ENCODE peak calls at places on chromosome 18, in nine cellular contexts. G is lower lobe of right lung, K is body of pancreas, P is cardiac muscle cell, W is GM12864, C is Caco-2, S is fibroblast of mammary gland, D is neural progenitor cell, H is uterus. E is an unnamed sample.

GRCh38 chr18:58186258-58186948 is 142.4 kb downstream of the NEDD4L start:
- DNase-seq in G (peak; percentile 56), K (peak; percentile 56), P (peak; percentile 45), W (no peak), C (no peak), S (peak; percentile 57), D (no peak), H (no peak), E (peak; percentile 87)

GRCh38 chr18:57194622-57195021 is 47.7 kb downstream of the BOD1L2 start:
- DNase-seq in G (no peak), K (no peak), P (no peak), W (no peak), C (no peak), S (no peak), D (no peak), H (no peak), E (peak; percentile 3)

GRCh38 chr18:33854086-33854826 is 276.2 kb downstream of the ASXL3 start:
- DNase-seq in G (no peak), K (no peak), P (no peak), W (no peak), C (no peak), S (no peak), D (no peak), H (no peak), E (no peak)

GRCh38 chr18:3624818-3625716 is 175.1 kb downstream of the TGIF1 start:
- DNase-seq in G (no peak), K (no peak), P (peak; percentile 7), W (no peak), C (peak; percentile 73), S (peak; percentile 97), D (no peak), H (peak; percentile 47), E (no peak)

GRCh38 chr18:11847811-11848210 is 3.4 kb upstream of the CHMP1B start:
- DNase-seq in G (no peak), K (no peak), P (no peak), W (no peak), C (no peak), S (no peak), D (no peak), H (no peak), E (no peak)

GRCh38 chr18:72910045-72910444 is 42.3 kb upstream of the NETO1 start:
- DNase-seq in G (no peak), K (no peak), P (no peak), W (no peak), C (no peak), S (no peak), D (no peak), H (no peak), E (no peak)

GRCh38 chr18:77046994-77047393 is 85.6 kb downstream of the MBP start:
- DNase-seq in G (no peak), K (no peak), P (no peak), W (no peak), C (no peak), S (no peak), D (no peak), H (no peak), E (no peak)

GRCh38 chr18:56252456-56252855 is 385.9 kb downstream of the TXNL1 start:
- DNase-seq in G (no peak), K (no peak), P (no peak), W (no peak), C (no peak), S (no peak), D (peak; percentile 30), H (no peak), E (no peak)

GRCh38 chr18:32040936-32041335 is 22.3 kb downstream of the RNF125 start:
- DNase-seq in G (no peak), K (no peak), P (no peak), W (no peak), C (no peak), S (no peak), D (no peak), H (no peak), E (no peak)

GRCh38 chr18:79921984-79922965 is 29.2 kb downstream of the SLC66A2 start:
- DNase-seq in G (peak; percentile 18), K (peak; percentile 8), P (no peak), W (no peak), C (no peak), S (no peak), D (no peak), H (peak; percentile 4), E (no peak)

GRCh38 chr18:34131008-34131407 is 93.7 kb downstream of the NOL4 start:
- DNase-seq in G (no peak), K (no peak), P (no peak), W (no peak), C (no peak), S (no peak), D (no peak), H (no peak), E (no peak)

GRCh38 chr18:10406172-10406663 is 48.2 kb upstream of the APCDD1 start:
- DNase-seq in G (no peak), K (no peak), P (peak; percentile 78), W (no peak), C (no peak), S (no peak), D (peak; percentile 46), H (no peak), E (no peak)

GRCh38 chr18:13641551-13642439 is 84.6 kb downstream of the FAM210A start:
- DNase-seq in G (no peak), K (no peak), P (no peak), W (no peak), C (no peak), S (no peak), D (no peak), H (no peak), E (no peak)

DNA sequence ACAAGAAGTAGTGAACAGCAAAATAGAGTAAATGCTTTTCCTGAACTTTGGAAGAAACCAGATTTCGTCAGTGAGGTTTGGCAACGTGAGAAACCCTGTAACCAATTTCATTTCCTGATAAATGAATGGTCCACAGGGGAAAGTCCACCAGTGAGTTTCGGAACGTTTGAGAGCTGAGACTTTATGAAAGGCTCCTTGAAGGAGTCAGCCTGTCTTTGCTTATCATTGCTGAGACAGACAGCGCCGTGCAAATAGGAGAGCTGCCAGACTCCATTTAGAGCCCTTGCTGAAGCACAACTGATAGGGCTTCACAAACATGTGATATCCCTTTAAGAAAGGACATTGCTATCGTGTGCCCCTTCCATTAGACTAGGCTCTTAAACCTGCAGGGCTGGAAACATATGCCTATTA is 121.8 kb upstream of the SMAD7 start:
- DNase-seq in G (no peak), K (peak; percentile 23), P (peak; percentile 45), W (no peak), C (peak; percentile 40), S (peak; percentile 72), D (no peak), H (no peak), E (no peak)
- H3K4me3 ChIP-seq in G (no peak overlapping the region), K (no peak overlapping the region), P (no peak overlapping the region), W (no peak overlapping the region), C (no peak overlapping the region), S (no peak overlapping the region), D (no peak overlapping the region), H (no peak overlapping the region), E (no peak overlapping the region)

GRCh38 chr18:70075906-70076305 is 128.2 kb upstream of the CD226 start:
- DNase-seq in G (no peak), K (no peak), P (no peak), W (no peak), C (no peak), S (no peak), D (no peak), H (no peak), E (no peak)
- TF ChIP-seq CTCF in G (no peak), K (no peak), P (peak; percentile 29), W (no peak), C (no peak), S (peak; percentile 15), D (no peak), H (no peak), E (no peak)

DNA sequence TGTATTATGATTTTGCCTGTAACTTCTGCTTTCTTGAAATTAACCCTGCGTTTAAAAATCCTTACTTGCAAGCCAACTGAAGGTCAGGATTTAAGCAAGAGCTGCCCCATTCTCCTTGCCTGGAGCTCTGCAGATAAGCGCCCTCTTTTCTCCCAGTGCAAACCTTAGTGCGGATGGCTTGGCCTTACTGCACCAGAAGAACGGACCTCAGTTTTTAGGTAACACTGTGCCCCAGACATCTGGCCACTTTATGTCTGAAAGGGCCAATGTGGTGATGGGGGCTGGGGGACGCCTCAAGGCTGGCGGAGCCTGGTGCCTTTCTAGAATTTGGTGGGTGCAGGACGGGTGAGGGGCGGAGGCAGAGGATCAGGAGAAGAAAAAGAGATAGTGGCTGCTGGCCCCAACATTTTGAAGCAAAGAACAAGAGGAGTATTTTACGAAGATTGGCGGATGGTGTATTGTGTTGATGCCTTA is 718 bp upstream of the TNFRSF11A start:
- DNase-seq in G (no peak), K (no peak), P (no peak), W (no peak), C (no peak), S (no peak), D (peak; percentile 28), H (no peak), E (no peak)
- H3K4me3 ChIP-seq in G (peak overlapping the region; percentile 41), K (no peak overlapping the region), P (no peak overlapping the region), W (peak overlapping the region; percentile 44), C (no peak overlapping the region), S (no peak overlapping the region), D (peak overlapping the region; percentile 60), H (no peak overlapping the region), E (no peak overlapping the region)

GRCh38 chr18:50861617-50862016 is 17.3 kb upstream of the ME2 start:
- DNase-seq in G (no peak), K (no peak), P (no peak), W (no peak), C (no peak), S (no peak), D (no peak), H (no peak), E (no peak)

GRCh38 chr18:50853863-50854271 is 25.1 kb upstream of the ME2 start:
- DNase-seq in G (peak; percentile 58), K (no peak), P (no peak), W (no peak), C (peak; percentile 30), S (peak; percentile 87), D (no peak), H (no peak), E (no peak)

GRCh38 chr18:50855976-50856772 is 22.7 kb upstream of the ME2 start:
- DNase-seq in G (no peak), K (no peak), P (no peak), W (no peak), C (no peak), S (peak; percentile 46), D (no peak), H (no peak), E (no peak)

GRCh38 chr18:50859793-50860192 is 19.1 kb upstream of the ME2 start:
- DNase-seq in G (no peak), K (no peak), P (no peak), W (no peak), C (no peak), S (no peak), D (no peak), H (no peak), E (no peak)

GRCh38 chr18:50857694-50858093 is 21.2 kb upstream of the ME2 start:
- DNase-seq in G (no peak), K (no peak), P (no peak), W (no peak), C (no peak), S (no peak), D (no peak), H (no peak), E (no peak)
- TF ChIP-seq CTCF in G (no peak), K (no peak), P (no peak), W (no peak), C (no peak), S (peak; percentile 2), D (no peak), H (no peak), E (no peak)